ENCODE peak calls at places on chromosomes 16 and 17, in five cellular contexts. N, J, H, G and K are unnamed samples.

GRCh38 chr17:29393451-29393850 is 3.3 kb downstream of the TAOK1 start:
- DNase-seq in N (no peak), J (no peak), H (no peak), G (no peak), K (no peak)

GRCh38 chr16:25692734-25693508 is 1.2 kb downstream of the HS3ST4 start:
- DNase-seq in N (no peak), J (no peak), H (no peak), G (no peak), K (peak; percentile 53)

GRCh38 chr16:86520317-86521210 is 10.2 kb downstream of the FOXF1 start:
- DNase-seq in N (no peak), J (no peak), H (no peak), G (no peak), K (no peak)

GRCh38 chr16:15820837-15821236 is 36.0 kb downstream of the MYH11 start:
- DNase-seq in N (no peak), J (no peak), H (no peak), G (no peak), K (no peak)

GRCh38 chr17:45235071-45236001 is 13.7 kb downstream of the FMNL1 start:
- DNase-seq in N (peak; percentile 87), J (peak; percentile 72), H (peak; percentile 61), G (peak; percentile 83), K (peak; percentile 86)

GRCh38 chr17:12730931-12731521 is 58.3 kb upstream of the ARHGAP44 start:
- DNase-seq in N (peak; percentile 56), J (peak; percentile 96), H (no peak), G (peak; percentile 69), K (peak; percentile 46)

GRCh38 chr17:76394166-76394565 is 9.8 kb downstream of the SPHK1 start:
- DNase-seq in N (no peak), J (no peak), H (peak; percentile 78), G (no peak), K (no peak)

GRCh38 chr17:79747508-79748295 is 17.0 kb downstream of the ENPP7 start:
- DNase-seq in N (no peak), J (no peak), H (no peak), G (no peak), K (peak; percentile 58)

GRCh38 chr16:85761866-85762265 is 11.0 kb upstream of the C16orf74 start:
- DNase-seq in N (no peak), J (no peak), H (no peak), G (no peak), K (no peak)

GRCh38 chr16:69273009-69273408 is 38.1 kb upstream of the VPS4A start:
- DNase-seq in N (no peak), J (no peak), H (no peak), G (no peak), K (no peak)

GRCh38 chr16:67443299-67443698 is 12.4 kb downstream of the HSD11B2 start:
- DNase-seq in N (no peak), J (peak; percentile 58), H (no peak), G (no peak), K (no peak)

GRCh38 chr16:17328971-17329370 is 141.8 kb downstream of the XYLT1 start:
- DNase-seq in N (no peak), J (no peak), H (no peak), G (no peak), K (no peak)

GRCh38 chr17:43702636-43703035 is 40.9 kb upstream of the MEOX1 start:
- DNase-seq in N (peak; percentile 76), J (no peak), H (peak; percentile 38), G (no peak), K (no peak)

GRCh38 chr16:14003119-14003570 is 68.0 kb upstream of the MRTFB start:
- DNase-seq in N (no peak), J (peak; percentile 83), H (peak; percentile 75), G (peak; percentile 88), K (peak; percentile 69)

GRCh38 chr16:21526923-21527807 is 72.2 kb upstream of the METTL9 start:
- DNase-seq in N (no peak), J (no peak), H (no peak), G (no peak), K (no peak)

GRCh38 chr17:5049314-5049819 is 14.1 kb upstream of the SLC52A1 start:
- DNase-seq in N (no peak), J (no peak), H (no peak), G (no peak), K (no peak)

GRCh38 chr17:73203788-73204479 is 11.1 kb downstream of the COG1 start:
- DNase-seq in N (no peak), J (no peak), H (no peak), G (no peak), K (no peak)

GRCh38 chr17:41024702-41025101 is 2.3 kb downstream of the KRTAP1-5 start:
- DNase-seq in N (no peak), J (no peak), H (no peak), G (no peak), K (no peak)

GRCh38 chr16:17827313-17827712 is 356.6 kb upstream of the XYLT1 start:
- DNase-seq in N (no peak), J (no peak), H (no peak), G (no peak), K (no peak)

GRCh38 chr17:41914358-41914766 is 4.4 kb downstream of the ACLY start:
- DNase-seq in N (peak; percentile 73), J (no peak), H (no peak), G (no peak), K (no peak)

GRCh38 chr16:68445458-68445857 is 2.9 kb downstream of the SMPD3 start:
- DNase-seq in N (peak; percentile 66), J (no peak), H (peak; percentile 13), G (no peak), K (peak; percentile 75)

GRCh38 chr16:47734987-47735594 is 274.0 kb downstream of the PHKB start:
- DNase-seq in N (no peak), J (no peak), H (no peak), G (peak; percentile 71), K (no peak)

GRCh38 chr16:27690604-27691003 is 140.7 kb downstream of the KATNIP start:
- DNase-seq in N (peak; percentile 31), J (no peak), H (peak; percentile 19), G (peak; percentile 57), K (no peak)

GRCh38 chr17:63331301-63331700 is 114.8 kb downstream of the CYB561 start:
- DNase-seq in N (no peak), J (no peak), H (no peak), G (no peak), K (no peak)

GRCh38 chr17:63329876-63330275 is 116.2 kb downstream of the CYB561 start:
- DNase-seq in N (no peak), J (no peak), H (no peak), G (no peak), K (no peak)

DNA sequence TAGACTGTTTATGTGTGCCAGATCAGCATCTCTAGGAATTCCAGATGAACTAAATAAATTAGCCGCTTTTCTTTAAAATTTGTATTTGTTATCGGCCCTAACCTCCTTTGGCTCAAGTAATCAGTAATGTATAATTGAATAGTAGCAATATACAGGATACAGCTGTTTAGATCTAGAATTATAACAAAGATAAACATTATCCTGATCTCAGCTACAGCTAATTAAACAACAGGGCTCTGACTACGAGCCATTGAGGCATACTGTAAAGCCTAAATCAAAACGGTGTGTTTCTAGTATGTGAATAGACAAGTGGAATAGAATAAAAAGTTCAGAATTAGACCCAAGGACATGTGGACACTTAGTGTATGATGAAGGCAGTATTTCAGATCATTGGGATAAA is 120.2 kb downstream of the CYB561 start:
- DNase-seq in N (no peak), J (no peak), H (no peak), G (no peak), K (no peak)
- TF ChIP-seq CTCF in N (no peak), J (no peak), H (no peak), G (no peak), K (no peak)

GRCh38 chr17:19362293-19363113 is at the start of gene B9D1:
- DNase-seq in N (peak; percentile 97), J (peak; percentile 91), H (peak; percentile 97), G (peak; percentile 96), K (peak; percentile 90)

GRCh38 chr17:19363460-19364035 is 1.0 kb upstream of the B9D1 start:
- DNase-seq in N (no peak), J (no peak), H (no peak), G (no peak), K (no peak)

GRCh38 chr17:19361975-19362292 is 589 bp downstream of the B9D1 start:
- DNase-seq in N (peak; percentile 40), J (no peak), H (no peak), G (no peak), K (no peak)

GRCh38 chr17:19361326-19361725 is 1.2 kb downstream of the B9D1 start:
- DNase-seq in N (no peak), J (no peak), H (no peak), G (no peak), K (no peak)

GRCh38 chr17:19363114-19363438 is 553 bp upstream of the B9D1 start:
- DNase-seq in N (no peak), J (no peak), H (no peak), G (no peak), K (no peak)
- TF ChIP-seq CTCF in N (no peak), J (no peak), H (peak; percentile 62), G (no peak), K (peak; percentile 56)

DNA sequence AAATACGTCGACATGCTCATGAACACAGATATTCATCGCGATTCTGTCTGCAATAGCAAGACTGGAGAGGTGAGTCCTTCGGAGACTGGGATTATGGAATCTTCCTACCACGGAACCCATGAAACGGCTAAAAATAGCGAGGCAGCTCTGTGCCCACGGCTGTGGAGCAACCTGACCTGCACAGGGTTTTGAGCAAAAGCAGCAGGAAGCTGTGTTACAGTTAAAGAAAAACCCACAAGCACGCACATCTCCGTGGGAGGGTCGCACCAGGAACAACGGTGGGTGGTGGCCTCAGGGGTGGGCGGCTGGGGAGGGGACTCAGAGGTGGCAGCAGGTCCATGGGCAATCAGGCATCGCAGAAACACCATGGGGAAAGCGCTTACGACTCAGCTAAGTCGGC is 24.8 kb downstream of the SLC38A10 start:
- DNase-seq in N (no peak), J (no peak), H (no peak), G (no peak), K (no peak)
- TF ChIP-seq CTCF in N (no peak), J (no peak), H (no peak), G (no peak), K (no peak)

GRCh38 chr17:2821868-2822267 is 25.6 kb downstream of the RAP1GAP2 start:
- DNase-seq in N (no peak), J (no peak), H (no peak), G (no peak), K (no peak)
- TF ChIP-seq CTCF in N (no peak), J (no peak), H (no peak), G (no peak), K (no peak)

DNA sequence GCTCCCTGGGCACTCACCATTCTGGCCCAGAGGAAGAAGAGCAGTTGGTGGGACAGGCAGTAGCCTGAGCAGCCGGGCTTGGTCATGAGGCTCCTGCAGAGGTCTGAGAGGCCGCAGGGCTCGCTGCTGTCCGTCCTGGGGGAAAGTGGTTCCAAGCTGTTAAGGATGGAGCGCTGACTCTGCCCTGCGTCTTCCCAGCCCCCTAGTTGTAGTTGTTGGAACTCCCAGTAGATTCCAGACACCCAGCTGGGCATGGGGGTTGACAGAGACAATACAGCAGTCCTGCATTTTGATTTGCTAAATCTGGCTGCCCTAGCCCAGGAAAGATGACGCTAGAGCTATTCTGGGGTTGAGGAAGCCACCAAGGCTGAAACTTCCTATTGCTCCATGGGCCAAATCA is 7.3 kb downstream of the C16orf89 start:
- DNase-seq in N (peak; percentile 49), J (peak; percentile 35), H (no peak), G (no peak), K (peak; percentile 49)
- TF ChIP-seq CTCF in N (no peak), J (no peak), H (no peak), G (no peak), K (peak; percentile 36)